ENCODE peak calls at places on chromosomes 2 and 18, in five cellular contexts. One of them, this sample, is unnamed.

GRCh38 chr2:119429225-119430000 is 2.2 kb upstream of the TMEM37 start:
- DNase-seq in endothelial cell: no peak
- DNase-seq in fibroblast of lung: peak; percentile 42
- DNase-seq in bronchial epithelial cell: peak; percentile 46
- DNase-seq in GM13976: no peak
- DNase-seq in this sample: no peak

GRCh38 chr2:152581360-152581759 is 135.9 kb downstream of the PRPF40A start:
- DNase-seq in endothelial cell: no peak
- DNase-seq in bronchial epithelial cell: peak; percentile 23
- DNase-seq in fibroblast of lung: no peak
- DNase-seq in GM13976: no peak
- DNase-seq in this sample: no peak

GRCh38 chr2:217017788-217018187 is 157.9 kb upstream of the TNP1 start:
- DNase-seq in GM13976: no peak
- DNase-seq in endothelial cell: no peak
- DNase-seq in bronchial epithelial cell: no peak
- DNase-seq in fibroblast of lung: no peak
- DNase-seq in this sample: no peak

GRCh38 chr2:45908316-45909150 is 257.1 kb downstream of the PRKCE start:
- DNase-seq in fibroblast of lung: no peak
- DNase-seq in endothelial cell: no peak
- DNase-seq in GM13976: no peak
- DNase-seq in bronchial epithelial cell: peak; percentile 38
- DNase-seq in this sample: no peak

GRCh38 chr2:235639387-235639786 is 145.5 kb downstream of the AGAP1 start:
- DNase-seq in GM13976: no peak
- DNase-seq in fibroblast of lung: peak; percentile 91
- DNase-seq in bronchial epithelial cell: peak; percentile 46
- DNase-seq in endothelial cell: no peak
- DNase-seq in this sample: no peak

GRCh38 chr18:63749489-63749888 is 25.7 kb upstream of the SERPINB7 start:
- DNase-seq in endothelial cell: no peak
- DNase-seq in fibroblast of lung: no peak
- DNase-seq in bronchial epithelial cell: no peak
- DNase-seq in GM13976: no peak
- DNase-seq in this sample: no peak

GRCh38 chr2:134177351-134177931 is 76.4 kb upstream of the MGAT5 start:
- DNase-seq in GM13976: no peak
- DNase-seq in bronchial epithelial cell: no peak
- DNase-seq in fibroblast of lung: peak; percentile 35
- DNase-seq in endothelial cell: no peak
- DNase-seq in this sample: no peak

GRCh38 chr2:129877795-129878775 is 101.4 kb upstream of the RAB6C start:
- DNase-seq in GM13976: peak; percentile 63
- DNase-seq in bronchial epithelial cell: peak; percentile 13
- DNase-seq in fibroblast of lung: peak; percentile 65
- DNase-seq in endothelial cell: no peak
- DNase-seq in this sample: peak; percentile 36

GRCh38 chr2:9674931-9675330 is 44.1 kb upstream of the YWHAQ start:
- DNase-seq in fibroblast of lung: no peak
- DNase-seq in endothelial cell: no peak
- DNase-seq in GM13976: no peak
- DNase-seq in bronchial epithelial cell: no peak
- DNase-seq in this sample: no peak

GRCh38 chr2:105344704-105345345 is 7.5 kb downstream of the C2orf49 start:
- DNase-seq in fibroblast of lung: peak; percentile 68
- DNase-seq in endothelial cell: no peak
- DNase-seq in GM13976: no peak
- DNase-seq in bronchial epithelial cell: peak; percentile 45
- DNase-seq in this sample: no peak

GRCh38 chr2:72613931-72614330 is 211.9 kb downstream of the EXOC6B start:
- DNase-seq in endothelial cell: no peak
- DNase-seq in bronchial epithelial cell: no peak
- DNase-seq in fibroblast of lung: peak; percentile 6
- DNase-seq in GM13976: no peak
- DNase-seq in this sample: no peak

GRCh38 chr2:101368371-101368770 is 18.9 kb downstream of the CREG2 start:
- DNase-seq in bronchial epithelial cell: no peak
- DNase-seq in GM13976: no peak
- DNase-seq in fibroblast of lung: no peak
- DNase-seq in endothelial cell: no peak
- DNase-seq in this sample: no peak

GRCh38 chr2:170147576-170147975 is 30.4 kb upstream of the MYO3B start:
- DNase-seq in fibroblast of lung: no peak
- DNase-seq in bronchial epithelial cell: peak; percentile 97
- DNase-seq in GM13976: no peak
- DNase-seq in endothelial cell: no peak
- DNase-seq in this sample: no peak

GRCh38 chr2:40559175-40559574 is 107.3 kb upstream of the SLC8A1 start:
- DNase-seq in fibroblast of lung: no peak
- DNase-seq in GM13976: no peak
- DNase-seq in bronchial epithelial cell: peak; percentile 5
- DNase-seq in endothelial cell: no peak
- DNase-seq in this sample: no peak

GRCh38 chr2:155310589-155310988 is 612.1 kb downstream of the KCNJ3 start:
- DNase-seq in endothelial cell: no peak
- DNase-seq in bronchial epithelial cell: peak; percentile 47
- DNase-seq in fibroblast of lung: peak; percentile 48
- DNase-seq in GM13976: no peak
- DNase-seq in this sample: no peak

GRCh38 chr2:33022989-33023731 is 76.4 kb downstream of the LTBP1 start:
- DNase-seq in fibroblast of lung: peak; percentile 89
- DNase-seq in endothelial cell: no peak
- DNase-seq in GM13976: no peak
- DNase-seq in bronchial epithelial cell: peak; percentile 87
- DNase-seq in this sample: no peak

GRCh38 chr18:56068030-56068671 is 480.2 kb upstream of the TCF4 start:
- DNase-seq in GM13976: no peak
- DNase-seq in endothelial cell: no peak
- DNase-seq in bronchial epithelial cell: peak; percentile 74
- DNase-seq in fibroblast of lung: peak; percentile 56
- DNase-seq in this sample: no peak

GRCh38 chr2:172739651-172740050 is 4.0 kb downstream of the RAPGEF4 start:
- DNase-seq in fibroblast of lung: no peak
- DNase-seq in endothelial cell: no peak
- DNase-seq in GM13976: no peak
- DNase-seq in bronchial epithelial cell: peak; percentile 81
- DNase-seq in this sample: no peak

GRCh38 chr2:141630531-141630930 is 500.3 kb downstream of the LRP1B start:
- DNase-seq in bronchial epithelial cell: no peak
- DNase-seq in fibroblast of lung: no peak
- DNase-seq in endothelial cell: no peak
- DNase-seq in GM13976: no peak
- DNase-seq in this sample: no peak

GRCh38 chr2:53750369-53750768 is 17.2 kb upstream of the CHAC2 start:
- DNase-seq in bronchial epithelial cell: no peak
- DNase-seq in endothelial cell: no peak
- DNase-seq in fibroblast of lung: no peak
- DNase-seq in GM13976: no peak
- DNase-seq in this sample: no peak

GRCh38 chr2:225002039-225002655 is 40.1 kb downstream of the DOCK10 start:
- DNase-seq in fibroblast of lung: peak; percentile 89
- DNase-seq in bronchial epithelial cell: peak; percentile 66
- DNase-seq in GM13976: peak; percentile 44
- DNase-seq in endothelial cell: peak; percentile 52
- DNase-seq in this sample: no peak

GRCh38 chr2:173288561-173288960 is 66.1 kb upstream of the CDCA7 start:
- DNase-seq in endothelial cell: no peak
- DNase-seq in GM13976: no peak
- DNase-seq in fibroblast of lung: peak; percentile 6
- DNase-seq in bronchial epithelial cell: peak; percentile 93
- DNase-seq in this sample: no peak

GRCh38 chr18:21264651-21265050 is 22.6 kb downstream of the GREB1L start:
- DNase-seq in fibroblast of lung: peak; percentile 8
- DNase-seq in GM13976: no peak
- DNase-seq in bronchial epithelial cell: peak; percentile 33
- DNase-seq in endothelial cell: no peak
- DNase-seq in this sample: no peak

GRCh38 chr2:165693838-165694237 is 100.2 kb downstream of the GALNT3 start:
- DNase-seq in GM13976: no peak
- DNase-seq in endothelial cell: no peak
- DNase-seq in bronchial epithelial cell: no peak
- DNase-seq in fibroblast of lung: no peak
- DNase-seq in this sample: no peak

GRCh38 chr2:189783451-189783926 is 650 bp downstream of the ORMDL1 start:
- DNase-seq in fibroblast of lung: peak; percentile 56
- DNase-seq in bronchial epithelial cell: peak; percentile 50
- DNase-seq in GM13976: peak; percentile 41
- DNase-seq in endothelial cell: no peak
- DNase-seq in this sample: no peak

GRCh38 chr2:133734699-133735098 is 166.4 kb upstream of the NCKAP5 start:
- DNase-seq in endothelial cell: no peak
- DNase-seq in fibroblast of lung: no peak
- DNase-seq in bronchial epithelial cell: no peak
- DNase-seq in GM13976: no peak
- DNase-seq in this sample: no peak

GRCh38 chr2:129468879-129469278 is 510.6 kb upstream of the RAB6C start:
- DNase-seq in GM13976: no peak
- DNase-seq in fibroblast of lung: no peak
- DNase-seq in endothelial cell: no peak
- DNase-seq in bronchial epithelial cell: no peak
- DNase-seq in this sample: no peak

GRCh38 chr2:139864821-139865302 is 1084.7 kb upstream of the NXPH2 start:
- DNase-seq in bronchial epithelial cell: peak; percentile 73
- DNase-seq in fibroblast of lung: no peak
- DNase-seq in endothelial cell: no peak
- DNase-seq in GM13976: no peak
- DNase-seq in this sample: no peak
- TF ChIP-seq CTCF in bronchial epithelial cell: no peak
- TF ChIP-seq CTCF in fibroblast of lung: no peak
- TF ChIP-seq CTCF in endothelial cell: no peak
- TF ChIP-seq CTCF in GM13976: no peak
- TF ChIP-seq CTCF in this sample: no peak

DNA sequence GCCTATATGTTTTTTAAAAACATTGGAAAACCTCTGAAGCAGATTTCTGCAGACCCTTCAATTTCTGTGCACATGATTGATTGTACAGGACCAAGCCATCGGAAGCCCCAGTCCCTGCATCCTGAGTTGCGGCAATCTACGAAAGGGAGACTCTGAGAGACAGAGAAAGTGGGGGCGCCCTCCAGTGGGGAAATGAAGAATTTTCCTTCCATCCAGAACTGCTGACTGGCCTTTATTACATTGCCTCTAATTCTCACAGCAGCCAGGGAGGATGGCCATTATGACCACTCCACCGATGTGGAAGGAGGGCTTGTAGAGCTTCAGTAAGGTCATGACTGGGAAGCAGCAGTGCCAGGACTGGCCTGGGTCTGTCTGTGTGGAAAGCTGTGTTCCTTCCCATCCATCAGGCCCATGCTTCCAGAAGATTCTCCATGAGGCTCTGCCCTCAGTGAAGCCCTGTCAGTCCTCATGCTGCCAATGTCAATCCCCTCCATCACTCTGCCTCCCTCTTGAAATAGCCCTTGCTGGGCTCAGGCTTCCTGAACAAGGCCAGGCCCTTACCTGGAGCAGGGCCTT is 20.0 kb upstream of the RESP18 start:
- DNase-seq in endothelial cell: peak; percentile 84
- DNase-seq in fibroblast of lung: peak; percentile 65
- DNase-seq in bronchial epithelial cell: peak; percentile 51
- DNase-seq in GM13976: peak; percentile 79
- DNase-seq in this sample: peak; percentile 73
- TF ChIP-seq CTCF in endothelial cell: peak; percentile 85
- TF ChIP-seq CTCF in fibroblast of lung: peak; percentile 79
- TF ChIP-seq CTCF in bronchial epithelial cell: peak; percentile 81
- TF ChIP-seq CTCF in GM13976: peak; percentile 64
- TF ChIP-seq CTCF in this sample: peak; percentile 75

GRCh38 chr2:127185093-127185492 is 35.0 kb downstream of the CYP27C1 start:
- DNase-seq in fibroblast of lung: no peak
- DNase-seq in GM13976: no peak
- DNase-seq in bronchial epithelial cell: no peak
- DNase-seq in endothelial cell: no peak
- DNase-seq in this sample: no peak
- TF ChIP-seq CTCF in fibroblast of lung: no peak
- TF ChIP-seq CTCF in GM13976: no peak
- TF ChIP-seq CTCF in bronchial epithelial cell: no peak
- TF ChIP-seq CTCF in endothelial cell: no peak
- TF ChIP-seq CTCF in this sample: no peak

GRCh38 chr2:17547737-17548136 is 7.2 kb downstream of the VSNL1 start:
- DNase-seq in fibroblast of lung: no peak
- DNase-seq in bronchial epithelial cell: no peak
- DNase-seq in GM13976: no peak
- DNase-seq in endothelial cell: no peak
- DNase-seq in this sample: no peak

GRCh38 chr2:17555150-17555549 is 14.7 kb downstream of the VSNL1 start:
- DNase-seq in endothelial cell: no peak
- DNase-seq in bronchial epithelial cell: no peak
- DNase-seq in GM13976: no peak
- DNase-seq in fibroblast of lung: no peak
- DNase-seq in this sample: no peak

GRCh38 chr2:17545680-17546613 is 5.5 kb downstream of the VSNL1 start:
- DNase-seq in fibroblast of lung: no peak
- DNase-seq in endothelial cell: no peak
- DNase-seq in GM13976: no peak
- DNase-seq in bronchial epithelial cell: no peak
- DNase-seq in this sample: no peak

GRCh38 chr2:17547237-17547636 is 6.7 kb downstream of the VSNL1 start:
- DNase-seq in endothelial cell: no peak
- DNase-seq in bronchial epithelial cell: no peak
- DNase-seq in GM13976: no peak
- DNase-seq in fibroblast of lung: no peak
- DNase-seq in this sample: no peak

DNA sequence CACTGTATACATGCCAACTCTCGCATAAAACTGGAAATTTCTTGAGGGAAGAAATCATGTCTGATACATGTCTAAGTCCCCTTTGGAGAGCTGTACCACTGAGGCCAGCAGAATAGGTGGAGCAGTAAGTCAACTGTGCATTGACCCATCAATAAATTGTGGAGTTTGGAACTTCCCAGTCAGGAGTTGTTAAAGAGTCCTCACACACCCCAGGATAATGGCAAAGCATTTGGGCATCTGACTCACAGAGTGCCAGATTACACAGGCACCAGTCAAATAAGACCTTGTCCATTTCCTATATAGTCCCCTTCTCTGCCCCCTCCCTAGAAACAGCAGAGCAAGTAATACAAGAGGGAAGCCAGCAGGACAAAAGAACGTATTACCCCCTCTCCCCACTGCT is 10.4 kb downstream of the VSNL1 start:
- DNase-seq in endothelial cell: no peak
- DNase-seq in bronchial epithelial cell: no peak
- DNase-seq in fibroblast of lung: no peak
- DNase-seq in GM13976: no peak
- DNase-seq in this sample: no peak
- TF ChIP-seq CTCF in endothelial cell: no peak
- TF ChIP-seq CTCF in bronchial epithelial cell: no peak
- TF ChIP-seq CTCF in fibroblast of lung: no peak
- TF ChIP-seq CTCF in GM13976: no peak
- TF ChIP-seq CTCF in this sample: no peak

DNA sequence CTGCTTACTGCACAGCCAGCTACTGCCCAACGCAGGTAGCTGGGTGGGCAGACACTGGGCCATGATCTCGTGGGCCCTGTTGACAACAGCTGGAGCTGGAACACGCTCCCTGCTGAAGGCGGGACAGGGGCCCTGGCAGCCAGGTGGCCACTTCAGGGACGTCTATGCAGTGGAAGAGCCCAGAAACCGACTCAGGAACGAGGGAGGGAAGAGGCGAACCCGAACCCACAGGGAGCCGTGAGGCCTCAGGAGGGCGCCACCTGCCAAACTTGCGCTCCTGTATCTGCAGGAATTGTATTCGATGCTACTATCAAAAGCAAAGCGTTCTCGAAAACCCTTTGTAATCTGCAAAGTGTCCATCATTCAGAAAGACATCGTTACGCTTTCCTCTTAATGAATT is 198.4 kb downstream of the EIPR1 start:
- DNase-seq in fibroblast of lung: no peak
- DNase-seq in GM13976: no peak
- DNase-seq in bronchial epithelial cell: no peak
- DNase-seq in endothelial cell: peak; percentile 43
- DNase-seq in this sample: peak; percentile 80
- TF ChIP-seq CTCF in fibroblast of lung: no peak
- TF ChIP-seq CTCF in GM13976: no peak
- TF ChIP-seq CTCF in bronchial epithelial cell: no peak
- TF ChIP-seq CTCF in endothelial cell: no peak
- TF ChIP-seq CTCF in this sample: peak; percentile 57

This sample was measured in D721Med.